ENCODE peak calls at places on chromosome 4, in four cellular contexts. V is ovary, L is tibial nerve, D is fibroblast of lung. J is an unnamed sample. For H3K27me3, the result is how much of the 10 kb centered on the place peaks cover.

GRCh38 chr4:109171098-109171497 is 131.4 kb downstream of the COL25A1 start:
- DNase-seq in V (no peak), L (no peak), D (no peak), J (no peak)

GRCh38 chr4:54473077-54473545 is 184.6 kb upstream of the KIT start:
- DNase-seq in V (no peak), L (no peak), D (no peak), J (no peak)

GRCh38 chr4:127759893-127760292 is 22.2 kb upstream of the HSPA4L start:
- DNase-seq in V (no peak), L (no peak), D (no peak), J (no peak)

GRCh38 chr4:76607846-76608245 is 172.8 kb downstream of the SHROOM3 start:
- DNase-seq in V (no peak), L (no peak), D (no peak), J (no peak)

GRCh38 chr4:22191565-22192301 is 243.2 kb upstream of the KCNIP4 start:
- DNase-seq in V (no peak), L (no peak), D (no peak), J (no peak)

GRCh38 chr4:83865417-83866150 is 329.7 kb downstream of the GPAT3 start:
- DNase-seq in V (no peak), L (no peak), D (no peak), J (no peak)

GRCh38 chr4:30536231-30536630 is 183.9 kb upstream of the PCDH7 start:
- DNase-seq in V (no peak), L (no peak), D (peak), J (no peak)

GRCh38 chr4:112213850-112214249 is 17.7 kb upstream of the AP1AR start:
- DNase-seq in V (no peak), L (no peak), D (peak), J (no peak)

GRCh38 chr4:135434936-135435335 is 1233.3 kb upstream of the PABPC4L start:
- DNase-seq in V (no peak), L (no peak), D (no peak), J (no peak)

GRCh38 chr4:60992037-60992436 is 208.1 kb upstream of the ADGRL3 start:
- DNase-seq in V (no peak), L (no peak), D (no peak), J (no peak)

GRCh38 chr4:23438764-23439163 is 451.1 kb downstream of the PPARGC1A start:
- DNase-seq in V (no peak), L (no peak), D (no peak), J (no peak)

GRCh38 chr4:127959794-127960193 is 5.2 kb downstream of the MFSD8 start:
- DNase-seq in V (no peak), L (no peak), D (no peak), J (no peak)

GRCh38 chr4:38672247-38673071 is 8.5 kb downstream of the KLF3 start:
- DNase-seq in V (peak), L (no peak), D (no peak), J (no peak)

GRCh38 chr4:20418865-20419451 is 167.3 kb downstream of the SLIT2 start:
- DNase-seq in V (no peak), L (no peak), D (peak), J (no peak)

GRCh38 chr4:93855926-93856325 is 27.4 kb downstream of the ATOH1 start:
- DNase-seq in V (no peak), L (no peak), D (no peak), J (no peak)

GRCh38 chr4:41160010-41160789 is 54.1 kb downstream of the APBB2 start:
- DNase-seq in V (no peak), L (no peak), D (peak), J (no peak)

GRCh38 chr4:14180983-14181601 is 553.6 kb upstream of the BOD1L1 start:
- DNase-seq in V (no peak), L (no peak), D (no peak), J (no peak)

GRCh38 chr4:152430507-152430906 is 105.4 kb downstream of the FBXW7 start:
- DNase-seq in V (no peak), L (no peak), D (no peak), J (no peak)

GRCh38 chr4:170978990-170979389 is 834.2 kb upstream of the GALNTL6 start:
- DNase-seq in V (peak), L (no peak), D (no peak), J (no peak)

GRCh38 chr4:101239685-101240084 is 107.6 kb downstream of the PPP3CA start:
- DNase-seq in V (no peak), L (no peak), D (peak), J (no peak)

GRCh38 chr4:59339631-59340030 is 1860.5 kb upstream of the ADGRL3 start:
- DNase-seq in V (no peak), L (no peak), D (no peak), J (no peak)

GRCh38 chr4:25346913-25347312 is 30.1 kb upstream of the ANAPC4 start:
- DNase-seq in V (no peak), L (no peak), D (no peak), J (no peak)

GRCh38 chr4:76733380-76733779 is 164.6 kb downstream of the SOWAHB start:
- DNase-seq in V (no peak), L (no peak), D (no peak), J (no peak)

GRCh38 chr4:27094224-27094623 is 233.6 kb downstream of the STIM2 start:
- DNase-seq in V (no peak), L (no peak), D (no peak), J (no peak)

GRCh38 chr4:79576480-79576803 is 168.4 kb upstream of the GK2 start:
- DNase-seq in V (no peak), L (no peak), D (peak), J (no peak)

GRCh38 chr4:72791054-72791453 is 222.0 kb upstream of the ADAMTS3 start:
- DNase-seq in V (no peak), L (no peak), D (no peak), J (no peak)

GRCh38 chr4:7736436-7737267 is 203.0 kb downstream of the AFAP1 start:
- DNase-seq in V (no peak), L (no peak), D (no peak), J (no peak)

GRCh38 chr4:145982791-145983190 is 44.2 kb upstream of the ZNF827 start:
- DNase-seq in V (no peak), L (no peak), D (no peak), J (no peak)

GRCh38 chr4:99665981-99666380 is 8.4 kb upstream of the C4orf54 start:
- DNase-seq in V (no peak), L (no peak), D (peak), J (no peak)

GRCh38 chr4:180028682-180029081 is 2214.5 kb upstream of the TENM3 start:
- DNase-seq in V (no peak), L (no peak), D (peak), J (no peak)

GRCh38 chr4:103136671-103137445 is 37.2 kb upstream of the BDH2 start:
- DNase-seq in V (no peak), L (no peak), D (no peak), J (no peak)

GRCh38 chr4:10611673-10612072 is 72.9 kb downstream of the CLNK start:
- DNase-seq in V (no peak), L (no peak), D (peak), J (no peak)

GRCh38 chr4:85919488-85919887 is 440.4 kb downstream of the MAPK10 start:
- DNase-seq in V (no peak), L (no peak), D (no peak), J (no peak)

GRCh38 chr4:89497517-89498308 is 190.1 kb upstream of the GPRIN3 start:
- DNase-seq in V (no peak), L (no peak), D (peak), J (no peak)

GRCh38 chr4:85127653-85128052 is 161.2 kb upstream of the WDFY3 start:
- DNase-seq in V (no peak), L (no peak), D (peak), J (no peak)

GRCh38 chr4:26568446-26568994 is 15.4 kb upstream of the TBC1D19 start:
- DNase-seq in V (no peak), L (no peak), D (peak), J (no peak)

GRCh38 chr4:5399790-5400421 is 308.5 kb downstream of the EVC2 start:
- DNase-seq in V (no peak), L (no peak), D (peak), J (no peak)

GRCh38 chr4:168993724-168994510 is 16.1 kb downstream of the CBR4 start:
- DNase-seq in V (peak), L (no peak), D (no peak), J (no peak)

GRCh38 chr4:168999836-169000235 is 10.2 kb downstream of the CBR4 start:
- DNase-seq in V (no peak), L (no peak), D (no peak), J (no peak)

GRCh38 chr4:168998596-168998995 is 11.5 kb downstream of the CBR4 start:
- DNase-seq in V (no peak), L (no peak), D (no peak), J (no peak)

GRCh38 chr4:168994961-168995360 is 15.1 kb downstream of the CBR4 start:
- DNase-seq in V (no peak), L (no peak), D (no peak), J (no peak)

DNA sequence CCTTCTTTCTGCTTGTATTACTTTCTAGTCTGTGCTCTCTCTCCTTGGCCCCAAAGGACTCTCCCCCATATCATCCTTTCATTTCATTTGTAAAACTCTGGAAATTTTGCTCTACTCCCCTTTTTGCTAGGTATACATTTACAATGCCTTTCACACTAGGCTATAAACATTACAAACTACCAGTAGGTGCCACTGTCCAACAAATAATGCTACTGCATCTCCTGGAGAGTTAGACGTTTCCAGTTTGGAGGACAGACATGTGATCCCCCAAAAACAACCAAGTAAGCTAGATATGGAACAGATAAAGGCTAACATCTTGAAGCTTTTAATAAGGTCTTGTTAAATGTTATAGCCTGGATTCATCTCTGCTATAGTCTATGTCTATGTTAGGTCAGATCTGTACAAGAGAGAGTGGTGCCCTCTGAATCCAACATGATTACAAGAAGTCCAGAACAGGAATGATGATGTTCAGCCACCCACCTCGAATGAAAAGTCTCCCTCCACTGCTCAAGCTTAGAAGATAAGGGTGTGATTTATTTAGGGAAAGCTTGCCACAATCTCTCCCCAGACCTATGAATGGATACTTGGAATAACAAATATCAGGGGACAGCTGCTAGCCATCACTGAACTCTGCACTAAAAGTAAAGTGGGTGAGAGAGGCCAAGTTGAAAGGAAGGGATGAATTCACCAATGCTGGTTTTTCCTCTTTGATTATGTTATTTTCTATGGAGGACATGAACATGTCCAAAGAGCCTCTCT is 14.3 kb downstream of the CBR4 start:
- DNase-seq in V (no peak), L (no peak), D (peak), J (no peak)
- TF ChIP-seq CTCF in V (no peak), L (no peak), D (no peak), J (peak)

DNA sequence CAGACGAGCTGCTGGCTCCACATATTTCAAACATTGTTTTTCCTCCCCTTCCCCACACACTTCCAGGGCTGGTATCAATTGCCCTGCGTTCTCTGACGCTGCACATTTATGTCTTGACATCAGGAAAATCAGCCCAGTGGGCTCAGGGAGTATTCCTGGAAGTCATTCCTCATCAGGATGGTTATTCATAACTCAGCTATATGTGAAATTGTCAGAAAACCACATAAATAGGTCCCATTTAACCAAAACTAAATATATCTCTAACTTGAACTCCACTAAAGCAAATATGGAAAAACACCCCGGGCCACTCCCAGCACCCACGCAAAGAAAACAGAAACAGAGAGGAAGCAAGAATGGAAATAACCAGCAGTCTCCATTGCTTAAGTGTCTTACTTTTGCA is 112.0 kb downstream of the IRF2 start:
- DNase-seq in V (no peak), L (no peak), D (no peak), J (no peak)
- H3K27me3 ChIP-seq in V (under half), L (under half), D (under half), J (under half)

DNA sequence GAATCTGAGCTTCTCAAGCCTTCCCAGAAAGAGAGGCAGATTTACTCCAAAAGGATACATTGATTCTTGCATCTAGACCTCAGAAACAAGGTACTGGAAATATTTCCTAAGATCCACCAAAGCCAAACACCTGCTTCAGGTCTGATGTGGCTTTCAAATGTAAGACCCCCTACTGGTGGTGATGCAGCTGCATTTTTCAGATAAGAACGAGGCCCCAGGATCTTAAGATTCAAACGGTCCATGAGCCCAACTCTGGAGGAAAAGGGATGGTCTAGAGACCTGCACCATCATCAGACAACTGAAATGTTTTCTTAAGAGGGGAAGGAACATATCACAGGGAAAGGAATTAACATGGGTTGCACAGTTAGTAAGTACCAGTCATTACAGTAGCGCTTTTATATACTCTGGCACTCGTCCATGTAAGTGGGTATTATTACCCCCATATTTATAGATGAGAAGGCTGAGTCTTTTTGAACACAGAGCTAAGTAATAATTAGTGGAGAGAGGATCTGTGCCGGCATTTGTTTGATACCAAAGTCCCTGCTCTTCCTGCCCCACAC is 73.7 kb downstream of the LEF1 start:
- DNase-seq in V (no peak), L (no peak), D (no peak), J (no peak)
- TF ChIP-seq CTCF in V (no peak), L (no peak), D (no peak), J (no peak)

GRCh38 chr4:37541956-37542355 is 144.2 kb downstream of the RELL1 start:
- DNase-seq in V (no peak), L (no peak), D (no peak), J (no peak)
- H3K27me3 ChIP-seq in V (under half), L (under half), D (under half), J (under half)

GRCh38 chr4:4327652-4328121 is 37.6 kb downstream of the ZBTB49 start:
- DNase-seq in V (no peak), L (no peak), D (peak), J (no peak)
- TF ChIP-seq CTCF in V (no peak), L (no peak), D (peak), J (no peak)

GRCh38 chr4:831483-831805 is 5.5 kb upstream of the CPLX1 start:
- DNase-seq in V (no peak), L (no peak), D (no peak), J (no peak)

GRCh38 chr4:832536-832935 is 6.6 kb upstream of the CPLX1 start:
- DNase-seq in V (no peak), L (no peak), D (no peak), J (no peak)

GRCh38 chr4:832108-832507 is 6.2 kb upstream of the CPLX1 start:
- DNase-seq in V (no peak), L (no peak), D (no peak), J (no peak)

GRCh38 chr4:829761-830655 is 4.1 kb upstream of the CPLX1 start:
- DNase-seq in V (no peak), L (no peak), D (no peak), J (no peak)

DNA sequence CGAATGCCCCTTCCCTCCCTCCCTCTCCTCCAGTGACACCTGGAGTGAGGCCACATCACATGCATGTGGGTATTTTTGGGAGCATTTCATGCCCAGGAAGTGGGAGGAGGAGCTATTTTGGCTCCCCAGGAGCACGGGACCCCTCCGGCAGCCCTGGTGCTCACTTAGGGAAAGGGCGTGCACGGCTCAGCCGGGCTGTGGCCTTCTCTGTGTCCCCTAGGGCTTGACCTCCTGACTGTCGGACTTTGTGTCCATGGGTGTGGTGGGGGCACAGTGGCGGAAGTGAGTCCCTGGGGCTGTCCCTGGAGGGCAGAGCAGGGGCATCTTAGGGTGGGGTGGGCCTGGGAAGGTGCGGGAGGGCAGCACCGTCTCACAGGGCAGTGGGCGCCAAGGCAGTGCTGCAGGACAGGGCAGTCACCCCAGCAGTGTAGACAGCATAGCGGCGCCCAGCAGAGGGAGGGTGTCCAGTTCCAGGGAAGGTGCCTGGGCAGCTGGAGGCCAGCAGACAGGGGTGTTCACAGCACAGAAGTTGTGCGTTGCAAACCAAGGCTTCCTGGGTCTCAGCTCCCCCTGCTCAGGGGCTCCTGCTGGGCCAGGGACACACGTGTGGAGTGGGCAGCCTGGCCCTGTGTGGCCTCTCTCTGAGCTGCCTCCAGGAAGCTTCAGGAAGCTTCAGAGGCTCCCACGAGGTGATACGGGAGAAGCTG is 5.0 kb upstream of the CPLX1 start:
- DNase-seq in V (no peak), L (no peak), D (no peak), J (no peak)
- H3K27me3 ChIP-seq in V (under half), L (under half), D (under half), J (under half)

GRCh38 chr4:151408380-151408629 is 671 bp upstream of the FHIP1A start:
- DNase-seq in V (no peak), L (no peak), D (no peak), J (no peak)

GRCh38 chr4:151407466-151408379 is 1.3 kb upstream of the FHIP1A start:
- DNase-seq in V (peak), L (no peak), D (no peak), J (peak)

GRCh38 chr4:151409470-151410313 is 716 bp downstream of the FHIP1A start:
- DNase-seq in V (peak), L (no peak), D (no peak), J (no peak)

GRCh38 chr4:151407018-151407417 is 2.0 kb upstream of the FHIP1A start:
- DNase-seq in V (no peak), L (no peak), D (no peak), J (no peak)

DNA sequence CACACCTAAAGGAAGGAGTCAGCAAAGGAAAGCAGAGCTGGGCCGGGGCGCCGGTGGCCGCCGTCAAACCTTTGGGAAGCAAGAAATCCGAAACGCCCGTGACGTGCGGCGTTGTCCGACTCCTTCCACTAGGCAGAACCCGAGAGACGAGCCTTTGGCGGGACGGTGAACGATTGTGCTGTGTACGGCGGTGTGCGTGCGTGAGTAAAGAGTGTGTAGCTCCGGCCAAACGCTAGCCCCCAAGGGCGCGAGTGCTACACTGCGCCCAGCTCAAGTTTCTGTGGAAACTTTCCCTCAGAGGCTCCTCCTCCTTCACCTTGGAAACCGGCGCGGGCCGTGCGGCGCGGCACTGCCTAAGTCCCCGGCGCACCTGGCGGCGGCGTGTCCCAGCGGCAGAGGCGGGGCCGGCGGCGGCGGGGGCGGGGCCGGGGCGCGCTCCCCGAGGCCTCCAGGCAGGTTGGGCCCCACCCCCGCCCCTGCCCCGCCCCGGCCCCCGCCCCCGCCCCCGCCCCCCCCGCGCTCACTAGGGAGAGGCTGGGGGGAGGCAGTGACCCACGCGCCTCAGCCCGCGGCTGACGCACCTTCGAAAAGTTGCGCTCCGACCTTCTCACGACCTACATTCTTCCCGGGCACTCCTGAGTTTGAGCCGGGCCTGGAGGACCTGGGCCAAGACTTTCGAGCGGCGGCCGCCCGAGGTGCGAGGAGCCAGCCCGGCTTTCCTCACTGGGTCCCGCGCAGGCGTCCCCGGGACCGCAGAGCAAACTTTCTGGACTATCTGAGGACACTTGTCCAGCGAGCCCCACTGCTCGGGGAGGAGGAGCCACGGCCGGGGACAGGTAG is at the start of gene FHIP1A:
- DNase-seq in V (peak), L (peak), D (peak), J (peak)
- TF ChIP-seq CTCF in V (peak), L (no peak), D (no peak), J (peak)

J was measured in esophagus squamous epithelium.